ENCODE peak calls at places on chromosomes 2 and 18, in seven cellular contexts. I is astrocyte of the hippocampus, H is naive B cell, O is nephron progenitor cell, Q is NCI-H2081, K is left lung, D is fibroblast of lung. S is an unnamed sample.

GRCh38 chr2:5145801-5146200 is 546.4 kb upstream of the SOX11 start:
- DNase-seq in I (no peak), H (no peak), O (no peak), Q (no peak), K (no peak), D (no peak), S (no peak)

GRCh38 chr2:126719191-126720030 is 63.5 kb downstream of the GYPC start:
- DNase-seq in I (no peak), H (no peak), O (no peak), Q (no peak), K (no peak), D (no peak), S (no peak)

GRCh38 chr18:76382265-76382664 is 112.8 kb downstream of the ZNF516 start:
- DNase-seq in I (no peak), H (no peak), O (no peak), Q (no peak), K (no peak), D (no peak), S (no peak)

GRCh38 chr2:104078431-104079157 is 775.3 kb upstream of the POU3F3 start:
- DNase-seq in I (no peak), H (no peak), O (peak), Q (no peak), K (peak), D (no peak), S (no peak)

GRCh38 chr2:152127628-152128027 is 28.8 kb upstream of the CACNB4 start:
- DNase-seq in I (no peak), H (no peak), O (no peak), Q (no peak), K (no peak), D (no peak), S (no peak)

GRCh38 chr2:61434314-61434713 is 36.6 kb downstream of the USP34 start:
- DNase-seq in I (no peak), H (no peak), O (no peak), Q (no peak), K (peak), D (no peak), S (no peak)

GRCh38 chr2:150617351-150617750 is 129.9 kb upstream of the RND3 start:
- DNase-seq in I (no peak), H (no peak), O (no peak), Q (no peak), K (no peak), D (no peak), S (no peak)

GRCh38 chr2:172864182-172864581 is 128.5 kb downstream of the RAPGEF4 start:
- DNase-seq in I (peak), H (no peak), O (peak), Q (peak), K (no peak), D (peak), S (no peak)

GRCh38 chr2:69493268-69493667 is 56.0 kb upstream of the NFU1 start:
- DNase-seq in I (peak), H (no peak), O (no peak), Q (peak), K (no peak), D (no peak), S (no peak)

GRCh38 chr2:207223051-207223450 is 57.3 kb upstream of the KLF7 start:
- DNase-seq in I (peak), H (no peak), O (no peak), Q (no peak), K (no peak), D (peak), S (no peak)

GRCh38 chr2:200335657-200336056 is 29.2 kb downstream of the SPATS2L start:
- DNase-seq in I (no peak), H (no peak), O (no peak), Q (peak), K (no peak), D (no peak), S (no peak)

GRCh38 chr2:128422571-128422970 is 103.9 kb upstream of the HS6ST1 start:
- DNase-seq in I (peak), H (no peak), O (no peak), Q (no peak), K (no peak), D (peak), S (no peak)

GRCh38 chr2:240300261-240300821 is 135.1 kb upstream of the GPC1 start:
- DNase-seq in I (peak), H (no peak), O (no peak), Q (no peak), K (no peak), D (no peak), S (peak)

GRCh38 chr2:21821697-21822227 is 698.0 kb downstream of the TDRD15 start:
- DNase-seq in I (no peak), H (no peak), O (no peak), Q (no peak), K (no peak), D (peak), S (no peak)

GRCh38 chr2:239589270-239589825 is 188.5 kb upstream of the HDAC4 start:
- DNase-seq in I (no peak), H (no peak), O (no peak), Q (no peak), K (peak), D (no peak), S (no peak)

GRCh38 chr2:242031481-242032019 is 162.0 kb downstream of the RTP5 start:
- DNase-seq in I (peak), H (peak), O (no peak), Q (peak), K (peak), D (peak), S (no peak)

GRCh38 chr18:57397440-57397839 is 37.7 kb upstream of the ONECUT2 start:
- DNase-seq in I (no peak), H (no peak), O (no peak), Q (no peak), K (no peak), D (peak), S (no peak)

GRCh38 chr2:37713258-37713700 is 41.8 kb upstream of the CDC42EP3 start:
- DNase-seq in I (peak), H (no peak), O (no peak), Q (no peak), K (no peak), D (peak), S (no peak)

GRCh38 chr2:84894131-84894586 is 11.3 kb upstream of the TMSB10 start:
- DNase-seq in I (no peak), H (no peak), O (no peak), Q (peak), K (no peak), D (no peak), S (no peak)

GRCh38 chr2:66212749-66213148 is 222.2 kb upstream of the MEIS1 start:
- DNase-seq in I (no peak), H (no peak), O (no peak), Q (no peak), K (no peak), D (no peak), S (no peak)

GRCh38 chr2:86383844-86384243 is 46.4 kb upstream of the REEP1 start:
- DNase-seq in I (peak), H (no peak), O (no peak), Q (no peak), K (no peak), D (peak), S (no peak)

GRCh38 chr2:223860809-223861738 is 23.7 kb upstream of the AP1S3 start:
- DNase-seq in I (peak), H (no peak), O (no peak), Q (no peak), K (no peak), D (peak), S (no peak)

GRCh38 chr2:102369866-102370265 is 14.3 kb downstream of the IL18R1 start:
- DNase-seq in I (no peak), H (no peak), O (no peak), Q (no peak), K (no peak), D (no peak), S (no peak)

GRCh38 chr2:233857511-233858118 is 3.3 kb upstream of the HJURP start:
- DNase-seq in I (no peak), H (peak), O (peak), Q (peak), K (peak), D (no peak), S (no peak)

GRCh38 chr2:148020036-148020357 is 540 bp downstream of the ORC4 start:
- DNase-seq in I (no peak), H (no peak), O (peak), Q (no peak), K (no peak), D (no peak), S (no peak)

GRCh38 chr2:62216616-62217015 is 20.7 kb downstream of the B3GNT2 start:
- DNase-seq in I (peak), H (no peak), O (no peak), Q (no peak), K (no peak), D (peak), S (no peak)

GRCh38 chr2:154698789-154699559 is 479 bp downstream of the KCNJ3 start:
- DNase-seq in I (peak), H (no peak), O (no peak), Q (no peak), K (peak), D (no peak), S (no peak)

GRCh38 chr2:148658807-148659722 is 14.5 kb downstream of the EPC2 start:
- DNase-seq in I (peak), H (no peak), O (no peak), Q (no peak), K (no peak), D (peak), S (no peak)

GRCh38 chr2:42009657-42010580 is 37.9 kb upstream of the PKDCC start:
- DNase-seq in I (no peak), H (no peak), O (no peak), Q (no peak), K (no peak), D (no peak), S (no peak)

GRCh38 chr2:149800624-149801220 is 213.1 kb upstream of the MMADHC start:
- DNase-seq in I (no peak), H (no peak), O (no peak), Q (no peak), K (no peak), D (no peak), S (no peak)

GRCh38 chr2:46353509-46353908 is 56.3 kb downstream of the EPAS1 start:
- DNase-seq in I (no peak), H (no peak), O (no peak), Q (no peak), K (no peak), D (no peak), S (no peak)

GRCh38 chr2:208373460-208374089 is 33.0 kb upstream of the PTH2R start:
- DNase-seq in I (peak), H (peak), O (peak), Q (peak), K (no peak), D (peak), S (peak)

GRCh38 chr18:28115149-28115550 is 61.8 kb downstream of the CDH2 start:
- DNase-seq in I (peak), H (no peak), O (no peak), Q (no peak), K (no peak), D (peak), S (no peak)

GRCh38 chr2:182542501-182543258 is 115.8 kb upstream of the PDE1A start:
- DNase-seq in I (no peak), H (no peak), O (no peak), Q (no peak), K (no peak), D (peak), S (no peak)

GRCh38 chr18:6207119-6207518 is 207.6 kb downstream of the L3MBTL4 start:
- DNase-seq in I (no peak), H (no peak), O (no peak), Q (no peak), K (no peak), D (no peak), S (no peak)

GRCh38 chr2:67453365-67453764 is 56.2 kb downstream of the ETAA1 start:
- DNase-seq in I (peak), H (no peak), O (no peak), Q (no peak), K (no peak), D (peak), S (no peak)

GRCh38 chr2:158997037-158997785 is 28.8 kb downstream of the TANC1 start:
- DNase-seq in I (no peak), H (no peak), O (no peak), Q (no peak), K (no peak), D (no peak), S (no peak)

GRCh38 chr2:238685713-238686112 is 162.2 kb upstream of the TWIST2 start:
- DNase-seq in I (no peak), H (no peak), O (no peak), Q (no peak), K (no peak), D (no peak), S (no peak)

S was measured in NCI-H2107.